ENCODE peak calls at places on chromosome 19, in six cellular contexts. One of them, this sample, is unnamed.

GRCh38 chr19:52190679-52191293 is 934 bp downstream of the PPP2R1A start:
- DNase-seq in SK-N-SH: peak
- DNase-seq in activated CD4-positive, alpha-beta T cell treated with anti-CD3 and anti-CD28 coated beads, Interleukin-2, amount 10 ng/mL, durations not matched to agents 7 days and 5 days: no peak
- DNase-seq in NCI-H1105: no peak
- DNase-seq in LHCN-M2: peak
- DNase-seq in HT1080: no peak
- DNase-seq in this sample: peak

GRCh38 chr19:37309834-37310575 is 60.9 kb upstream of the ZNF527 start:
- DNase-seq in SK-N-SH: peak
- DNase-seq in activated CD4-positive, alpha-beta T cell treated with anti-CD3 and anti-CD28 coated beads, Interleukin-2, amount 10 ng/mL, durations not matched to agents 7 days and 5 days: peak
- DNase-seq in NCI-H1105: no peak
- DNase-seq in LHCN-M2: no peak
- DNase-seq in HT1080: no peak
- DNase-seq in this sample: no peak

GRCh38 chr19:32566246-32566830 is 14.7 kb upstream of the PDCD5 start:
- DNase-seq in SK-N-SH: no peak
- DNase-seq in activated CD4-positive, alpha-beta T cell treated with anti-CD3 and anti-CD28 coated beads, Interleukin-2, amount 10 ng/mL, durations not matched to agents 7 days and 5 days: no peak
- DNase-seq in NCI-H1105: no peak
- DNase-seq in LHCN-M2: peak
- DNase-seq in HT1080: peak
- DNase-seq in this sample: no peak

GRCh38 chr19:7294571-7295212 is 478 bp upstream of the INSR start:
- DNase-seq in SK-N-SH: peak
- DNase-seq in activated CD4-positive, alpha-beta T cell treated with anti-CD3 and anti-CD28 coated beads, Interleukin-2, amount 10 ng/mL, durations not matched to agents 7 days and 5 days: peak
- DNase-seq in NCI-H1105: peak
- DNase-seq in LHCN-M2: peak
- DNase-seq in HT1080: no peak
- DNase-seq in this sample: peak

GRCh38 chr19:31214086-31214485 is 135.2 kb downstream of the TSHZ3 start:
- DNase-seq in SK-N-SH: peak
- DNase-seq in activated CD4-positive, alpha-beta T cell treated with anti-CD3 and anti-CD28 coated beads, Interleukin-2, amount 10 ng/mL, durations not matched to agents 7 days and 5 days: peak
- DNase-seq in NCI-H1105: no peak
- DNase-seq in LHCN-M2: peak
- DNase-seq in HT1080: peak
- DNase-seq in this sample: peak

GRCh38 chr19:22532388-22533310 is 101.5 kb upstream of the ZNF492 start:
- DNase-seq in SK-N-SH: no peak
- DNase-seq in activated CD4-positive, alpha-beta T cell treated with anti-CD3 and anti-CD28 coated beads, Interleukin-2, amount 10 ng/mL, durations not matched to agents 7 days and 5 days: no peak
- DNase-seq in NCI-H1105: no peak
- DNase-seq in LHCN-M2: peak
- DNase-seq in HT1080: no peak
- DNase-seq in this sample: no peak

GRCh38 chr19:13097331-13098258 is 5.1 kb downstream of the LYL1 start:
- DNase-seq in SK-N-SH: no peak
- DNase-seq in activated CD4-positive, alpha-beta T cell treated with anti-CD3 and anti-CD28 coated beads, Interleukin-2, amount 10 ng/mL, durations not matched to agents 7 days and 5 days: no peak
- DNase-seq in NCI-H1105: no peak
- DNase-seq in LHCN-M2: no peak
- DNase-seq in HT1080: no peak
- DNase-seq in this sample: peak

GRCh38 chr19:9018163-9018875 is 8.1 kb upstream of the MUC16 start:
- DNase-seq in SK-N-SH: no peak
- DNase-seq in activated CD4-positive, alpha-beta T cell treated with anti-CD3 and anti-CD28 coated beads, Interleukin-2, amount 10 ng/mL, durations not matched to agents 7 days and 5 days: no peak
- DNase-seq in NCI-H1105: no peak
- DNase-seq in LHCN-M2: no peak
- DNase-seq in HT1080: no peak
- DNase-seq in this sample: no peak

GRCh38 chr19:51796195-51796679 is 1.3 kb downstream of the FPR3 start:
- DNase-seq in SK-N-SH: no peak
- DNase-seq in activated CD4-positive, alpha-beta T cell treated with anti-CD3 and anti-CD28 coated beads, Interleukin-2, amount 10 ng/mL, durations not matched to agents 7 days and 5 days: no peak
- DNase-seq in NCI-H1105: no peak
- DNase-seq in LHCN-M2: no peak
- DNase-seq in HT1080: no peak
- DNase-seq in this sample: no peak

GRCh38 chr19:18629166-18630088 is 7.4 kb upstream of the KLHL26 start:
- DNase-seq in SK-N-SH: no peak
- DNase-seq in activated CD4-positive, alpha-beta T cell treated with anti-CD3 and anti-CD28 coated beads, Interleukin-2, amount 10 ng/mL, durations not matched to agents 7 days and 5 days: no peak
- DNase-seq in NCI-H1105: no peak
- DNase-seq in LHCN-M2: peak
- DNase-seq in HT1080: no peak
- DNase-seq in this sample: no peak

GRCh38 chr19:48940902-48941301 is 7.4 kb downstream of the DHDH start:
- DNase-seq in SK-N-SH: no peak
- DNase-seq in activated CD4-positive, alpha-beta T cell treated with anti-CD3 and anti-CD28 coated beads, Interleukin-2, amount 10 ng/mL, durations not matched to agents 7 days and 5 days: no peak
- DNase-seq in NCI-H1105: no peak
- DNase-seq in LHCN-M2: no peak
- DNase-seq in HT1080: no peak
- DNase-seq in this sample: no peak

GRCh38 chr19:18415177-18415867 is 3.9 kb upstream of the SSBP4 start:
- DNase-seq in SK-N-SH: no peak
- DNase-seq in activated CD4-positive, alpha-beta T cell treated with anti-CD3 and anti-CD28 coated beads, Interleukin-2, amount 10 ng/mL, durations not matched to agents 7 days and 5 days: no peak
- DNase-seq in NCI-H1105: peak
- DNase-seq in LHCN-M2: no peak
- DNase-seq in HT1080: no peak
- DNase-seq in this sample: peak

GRCh38 chr19:6616011-6616410 is 25.1 kb upstream of the CD70 start:
- DNase-seq in SK-N-SH: no peak
- DNase-seq in activated CD4-positive, alpha-beta T cell treated with anti-CD3 and anti-CD28 coated beads, Interleukin-2, amount 10 ng/mL, durations not matched to agents 7 days and 5 days: no peak
- DNase-seq in NCI-H1105: no peak
- DNase-seq in LHCN-M2: peak
- DNase-seq in HT1080: peak
- DNase-seq in this sample: no peak